ENCODE peak calls at places on chromosomes 6 and 20, in five cellular contexts. R is neural progenitor cell, I is mammary epithelial cell, E is K562, J is foreskin fibroblast. Y is an unnamed sample.

GRCh38 chr20:45098096-45098773 is 2.7 kb downstream of the KCNS1 start:
- DNase-seq in E (no peak), J (no peak), I (no peak), R (peak), Y (no peak)

GRCh38 chr6:2990932-2991506 is 8.7 kb upstream of the NQO2 start:
- DNase-seq in J (no peak), E (no peak), R (no peak), I (peak), Y (no peak)

GRCh38 chr6:113120214-113120576 is 737.0 kb upstream of the MARCKS start:
- DNase-seq in R (no peak), E (no peak), I (peak), J (peak), Y (peak)

GRCh38 chr6:10404107-10404798 is 10.6 kb downstream of the TFAP2A start:
- DNase-seq in E (peak), I (peak), J (peak), R (peak), Y (peak)

GRCh38 chr20:49482621-49483017 is at the start of gene KCNB1:
- DNase-seq in E (peak), I (peak), J (peak), R (peak), Y (no peak)

GRCh38 chr6:125310994-125311649 is 9.4 kb upstream of the HDDC2 start:
- DNase-seq in R (peak), I (peak), J (peak), E (peak), Y (no peak)

GRCh38 chr20:20638877-20639276 is 73.6 kb downstream of the RALGAPA2 start:
- DNase-seq in I (no peak), E (no peak), J (no peak), R (no peak), Y (no peak)

GRCh38 chr6:29216528-29216927 is 45.8 kb downstream of the OR2J2 start:
- DNase-seq in R (no peak), E (no peak), I (no peak), J (no peak), Y (no peak)

GRCh38 chr20:57713505-57713903 is 3.7 kb upstream of the PMEPA1 start:
- DNase-seq in J (no peak), E (no peak), I (no peak), R (no peak), Y (no peak)

GRCh38 chr6:65081713-65082210 is 625.3 kb downstream of the EYS start:
- DNase-seq in R (no peak), J (no peak), E (no peak), I (no peak), Y (no peak)

GRCh38 chr6:44053106-44053756 is 74.0 kb downstream of the MRPL14 start:
- DNase-seq in E (no peak), J (no peak), I (no peak), R (no peak), Y (no peak)

GRCh38 chr6:31729979-31730630 is 1.0 kb upstream of the DDAH2 start:
- DNase-seq in E (peak), J (peak), R (peak), I (peak), Y (no peak)

GRCh38 chr20:32637738-32638137 is 36.0 kb downstream of the C20orf203 start:
- DNase-seq in I (no peak), R (no peak), J (no peak), E (no peak), Y (no peak)

GRCh38 chr6:35059606-35060355 is 81.4 kb downstream of the TCP11 start:
- DNase-seq in R (no peak), I (no peak), J (no peak), E (no peak), Y (no peak)

GRCh38 chr6:130778946-130779657 is 48.1 kb upstream of the SMLR1 start:
- DNase-seq in I (peak), R (no peak), E (no peak), J (peak), Y (peak)

GRCh38 chr20:62797671-62798532 is 1.6 kb downstream of the MRGBP start:
- DNase-seq in I (no peak), E (no peak), J (no peak), R (no peak), Y (no peak)

GRCh38 chr20:55054443-55054842 is 579.0 kb downstream of the DOK5 start:
- DNase-seq in J (no peak), I (peak), R (no peak), E (no peak), Y (no peak)

GRCh38 chr20:23879328-23879798 is at the start of gene CST5:
- DNase-seq in R (no peak), J (no peak), E (no peak), I (no peak), Y (no peak)

GRCh38 chr6:3750324-3751018 is 1.0 kb downstream of the PXDC1 start:
- DNase-seq in I (peak), R (peak), J (peak), E (no peak), Y (no peak)

GRCh38 chr20:25284131-25284601 is 36.3 kb downstream of the PYGB start:
- DNase-seq in I (no peak), E (no peak), R (no peak), J (no peak), Y (no peak)

GRCh38 chr6:122007366-122007765 is 392.1 kb upstream of the HSF2 start:
- DNase-seq in I (no peak), R (peak), E (no peak), J (no peak), Y (no peak)

GRCh38 chr6:66861007-66861541 is 1154.0 kb upstream of the EYS start:
- DNase-seq in J (no peak), I (no peak), R (no peak), E (no peak), Y (no peak)

GRCh38 chr20:21436186-21436585 is 38.9 kb upstream of the NKX2-4 start:
- DNase-seq in J (peak), R (no peak), E (no peak), I (peak), Y (peak)

GRCh38 chr6:3500262-3501001 is 43.6 kb upstream of the SLC22A23 start:
- DNase-seq in I (peak), R (no peak), E (no peak), J (peak), Y (no peak)

GRCh38 chr20:47205577-47206123 is 150.8 kb downstream of the ZMYND8 start:
- DNase-seq in I (peak), R (peak), E (peak), J (peak), Y (no peak)

GRCh38 chr6:129672345-129672691 is 37.7 kb downstream of the ARHGAP18 start:
- DNase-seq in J (no peak), E (no peak), R (no peak), I (no peak), Y (no peak)

GRCh38 chr6:149213829-149214228 is 103.7 kb upstream of the TAB2 start:
- DNase-seq in R (no peak), I (no peak), E (no peak), J (no peak), Y (no peak)

GRCh38 chr20:14744723-14745122 is 407.3 kb upstream of the FLRT3 start:
- DNase-seq in E (no peak), R (no peak), J (no peak), I (no peak), Y (no peak)

GRCh38 chr6:164051427-164051826 is 636.9 kb downstream of the QKI start:
- DNase-seq in E (no peak), J (no peak), R (no peak), I (no peak), Y (no peak)

GRCh38 chr6:123519191-123519510 is 117.6 kb downstream of the TRDN start:
- DNase-seq in R (no peak), I (no peak), E (no peak), J (no peak), Y (no peak)

GRCh38 chr20:44616604-44616964 is 34.2 kb downstream of the PKIG start:
- DNase-seq in J (no peak), I (no peak), E (peak), R (peak), Y (no peak)

GRCh38 chr6:3724451-3725144 is 26.9 kb downstream of the PXDC1 start:
- DNase-seq in I (no peak), J (peak), E (peak), R (no peak), Y (no peak)

GRCh38 chr6:6622557-6622956 is 34.0 kb downstream of the LY86 start:
- DNase-seq in J (no peak), I (no peak), E (no peak), R (no peak), Y (no peak)

GRCh38 chr20:24166412-24166811 is 177.8 kb upstream of the GGTLC1 start:
- DNase-seq in I (no peak), R (no peak), J (no peak), E (no peak), Y (no peak)

GRCh38 chr6:156191895-156192294 is 585.3 kb upstream of the ARID1B start:
- DNase-seq in J (no peak), E (no peak), R (no peak), I (no peak), Y (no peak)
- H3K4me3 ChIP-seq in J (no peak), E (no peak), R (no peak), I (no peak), Y (no peak)

GRCh38 chr20:35617397-35618031 is 1.9 kb downstream of the SPAG4 start:
- DNase-seq in R (peak), J (peak), E (peak), I (peak), Y (peak)
- TF ChIP-seq CTCF in R (peak), J (no peak), E (peak), I (peak), Y (peak)

DNA sequence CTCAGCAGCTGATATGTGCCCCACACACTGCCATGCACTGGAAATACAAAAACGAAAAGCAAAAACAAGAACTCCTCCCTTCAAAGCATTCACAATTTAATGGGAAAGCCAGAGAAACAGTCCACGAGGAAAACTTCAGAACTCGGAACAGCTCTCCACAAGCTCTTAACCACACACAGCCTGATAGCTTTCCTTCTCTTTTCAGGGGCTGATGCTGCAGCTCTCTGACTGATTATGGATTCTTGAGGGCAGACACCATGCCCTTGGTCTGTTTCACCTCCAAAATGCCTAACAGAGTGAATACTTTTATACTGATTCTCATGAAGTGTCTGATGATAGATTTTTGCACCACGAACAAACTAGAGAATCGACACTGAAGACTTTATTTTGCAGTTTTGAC is 282.1 kb downstream of the CD83 start:
- DNase-seq in J (no peak), I (no peak), R (no peak), E (no peak), Y (no peak)
- H3K4me3 ChIP-seq in J (no peak), I (no peak), R (no peak), E (no peak), Y (no peak)

GRCh38 chr20:4026093-4026601 is 10.8 kb upstream of the RNF24 start:
- DNase-seq in R (peak), E (peak), J (peak), I (peak), Y (no peak)
- TF ChIP-seq CTCF in R (peak), E (peak), J (peak), I (peak), Y (peak)

GRCh38 chr20:53918949-53919361 is 151.4 kb downstream of the BCAS1 start:
- DNase-seq in J (no peak), R (peak), I (no peak), E (peak), Y (no peak)
- H3K4me3 ChIP-seq in J (no peak), R (peak), I (no peak), E (no peak), Y (no peak)

DNA sequence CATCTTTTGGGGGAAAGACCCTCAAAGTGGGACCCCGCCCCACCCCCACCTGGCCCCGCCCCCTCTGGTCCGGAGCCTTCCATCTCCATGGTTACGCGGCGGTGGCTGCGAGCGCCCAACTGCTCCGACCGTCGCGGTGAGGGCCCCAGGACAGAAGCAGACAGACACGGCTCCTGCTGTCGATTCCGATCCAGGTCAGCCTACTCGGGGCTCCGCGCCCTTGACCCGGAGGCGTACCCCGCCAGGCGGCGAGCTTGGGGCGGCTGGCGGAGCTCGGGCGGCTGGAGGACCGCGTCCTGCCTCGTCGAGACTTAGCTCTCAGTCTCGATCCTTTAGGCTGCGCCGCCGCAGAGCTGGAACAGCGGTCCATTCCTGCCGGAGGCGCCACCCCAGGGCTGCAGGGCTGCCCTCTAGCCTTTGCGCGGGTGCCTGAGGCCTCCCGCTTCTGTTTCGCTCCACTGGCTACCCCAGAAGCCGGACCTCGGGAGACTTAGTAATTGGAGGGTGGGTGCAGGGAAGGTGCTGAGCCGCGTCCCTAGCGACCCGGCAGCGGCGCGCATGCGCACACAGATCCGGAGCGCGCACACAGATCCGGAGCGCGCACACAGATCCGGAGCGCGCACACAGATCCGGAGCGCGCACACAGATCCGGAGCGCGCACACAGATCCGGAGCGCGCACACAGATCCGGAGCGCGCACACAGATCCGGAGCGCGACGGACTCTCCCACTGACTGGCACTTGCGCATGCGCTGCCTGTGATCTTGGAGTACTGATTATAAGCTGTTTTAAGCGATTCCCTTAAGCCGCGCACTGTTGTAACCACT is at the start of gene CFAP206:
- DNase-seq in R (peak), E (peak), J (peak), I (peak), Y (peak)
- TF ChIP-seq CTCF in R (no peak), E (peak), J (peak), I (peak), Y (peak)